ENCODE peak calls at places on chromosomes 7 and 10, in four cellular contexts. One of them, this sample, is unnamed.

GRCh38 chr10:59688921-59689351 is 20.7 kb downstream of the SLC16A9 start:
- DNase-seq in H1: no peak
- DNase-seq in HepG2: no peak
- DNase-seq in K562: no peak
- DNase-seq in this sample: no peak

GRCh38 chr7:1533569-1534329 is 3.2 kb downstream of the MAFK start:
- DNase-seq in H1: no peak
- DNase-seq in HepG2: no peak
- DNase-seq in K562: peak
- DNase-seq in this sample: peak

GRCh38 chr10:69820817-69821216 is 19.1 kb downstream of the COL13A1 start:
- DNase-seq in H1: no peak
- DNase-seq in HepG2: no peak
- DNase-seq in K562: no peak
- DNase-seq in this sample: no peak

GRCh38 chr10:89793649-89794254 is 92.4 kb downstream of the KIF20B start:
- DNase-seq in H1: no peak
- DNase-seq in HepG2: peak
- DNase-seq in K562: peak
- DNase-seq in this sample: peak

GRCh38 chr7:105691692-105692564 is 110.6 kb upstream of the EFCAB10 start:
- DNase-seq in H1: no peak
- DNase-seq in HepG2: no peak
- DNase-seq in K562: no peak
- DNase-seq in this sample: no peak

GRCh38 chr10:132554053-132554990 is 16.7 kb downstream of the INPP5A start:
- DNase-seq in H1: no peak
- DNase-seq in HepG2: peak
- DNase-seq in K562: no peak
- DNase-seq in this sample: no peak

GRCh38 chr7:15305002-15305600 is 256.7 kb downstream of the AGMO start:
- DNase-seq in H1: no peak
- DNase-seq in HepG2: peak
- DNase-seq in K562: peak
- DNase-seq in this sample: peak

GRCh38 chr10:71187600-71187999 is 24.8 kb upstream of the UNC5B start:
- DNase-seq in H1: no peak
- DNase-seq in HepG2: no peak
- DNase-seq in K562: no peak
- DNase-seq in this sample: no peak

GRCh38 chr10:72690071-72690755 is 1.7 kb upstream of the MCU start:
- DNase-seq in H1: no peak
- DNase-seq in HepG2: peak
- DNase-seq in K562: peak
- DNase-seq in this sample: peak

GRCh38 chr10:48450233-48450810 is 143.8 kb downstream of the MAPK8 start:
- DNase-seq in H1: peak
- DNase-seq in HepG2: no peak
- DNase-seq in K562: no peak
- DNase-seq in this sample: no peak

GRCh38 chr10:22022257-22023051 is 18.9 kb upstream of the DNAJC1 start:
- DNase-seq in H1: no peak
- DNase-seq in HepG2: no peak
- DNase-seq in K562: peak
- DNase-seq in this sample: no peak
- TF ChIP-seq PHF8 in H1: no peak
- TF ChIP-seq PHF8 in HepG2: no peak
- TF ChIP-seq PHF8 in K562: peak
- TF ChIP-seq PHF8 in this sample: no peak

GRCh38 chr7:75716992-75717626 is 21.6 kb downstream of the HIP1 start:
- DNase-seq in H1: no peak
- DNase-seq in HepG2: peak
- DNase-seq in K562: no peak
- DNase-seq in this sample: peak
- TF ChIP-seq PHF8 in H1: no peak
- TF ChIP-seq PHF8 in HepG2: no peak
- TF ChIP-seq PHF8 in K562: no peak
- TF ChIP-seq PHF8 in this sample: no peak

DNA sequence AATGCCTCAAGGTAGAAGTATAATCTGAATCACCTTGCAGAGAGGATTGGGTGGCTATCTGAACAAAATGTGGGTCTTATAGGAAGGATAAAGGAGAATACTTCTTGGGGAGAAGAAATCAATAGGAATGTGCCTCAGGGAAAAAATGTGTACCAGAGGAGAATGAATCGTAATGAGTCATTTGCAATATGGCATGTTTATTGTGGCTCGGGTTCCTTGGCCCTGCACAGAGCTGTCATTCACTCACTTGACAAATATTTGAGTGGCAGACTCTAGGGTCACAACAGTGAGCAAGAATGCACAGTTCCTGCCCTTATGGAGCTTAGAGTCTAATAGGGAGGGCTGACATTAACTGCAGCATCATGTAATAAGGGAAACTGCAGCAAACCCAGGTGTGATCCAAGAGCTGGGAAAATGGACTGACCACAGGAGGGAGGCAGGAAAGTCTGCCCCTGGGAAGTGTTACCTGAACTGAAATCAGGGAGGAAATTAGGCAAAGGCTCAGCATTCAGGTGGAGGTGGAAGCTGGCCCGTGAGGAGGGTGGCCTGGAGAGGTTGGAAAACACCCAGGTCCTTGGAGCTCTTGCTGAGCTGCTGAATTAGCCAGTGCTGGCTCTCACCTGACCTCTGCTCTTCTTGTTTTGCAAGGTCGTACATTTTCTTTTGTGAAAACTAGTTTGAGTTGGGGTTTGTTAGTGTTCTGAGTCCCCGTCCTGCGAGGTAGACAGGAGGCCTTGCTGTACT is 203.9 kb downstream of the FRMD4A start:
- DNase-seq in H1: no peak
- DNase-seq in HepG2: no peak
- DNase-seq in K562: no peak
- DNase-seq in this sample: no peak
- TF ChIP-seq PHF8 in H1: no peak
- TF ChIP-seq PHF8 in HepG2: no peak
- TF ChIP-seq PHF8 in K562: no peak
- TF ChIP-seq PHF8 in this sample: no peak

GRCh38 chr7:94375713-94376112 is 19.0 kb upstream of the COL1A2 start:
- DNase-seq in H1: no peak
- DNase-seq in HepG2: no peak
- DNase-seq in K562: no peak
- DNase-seq in this sample: no peak
- TF ChIP-seq PHF8 in H1: no peak
- TF ChIP-seq PHF8 in HepG2: no peak
- TF ChIP-seq PHF8 in K562: no peak
- TF ChIP-seq PHF8 in this sample: no peak

DNA sequence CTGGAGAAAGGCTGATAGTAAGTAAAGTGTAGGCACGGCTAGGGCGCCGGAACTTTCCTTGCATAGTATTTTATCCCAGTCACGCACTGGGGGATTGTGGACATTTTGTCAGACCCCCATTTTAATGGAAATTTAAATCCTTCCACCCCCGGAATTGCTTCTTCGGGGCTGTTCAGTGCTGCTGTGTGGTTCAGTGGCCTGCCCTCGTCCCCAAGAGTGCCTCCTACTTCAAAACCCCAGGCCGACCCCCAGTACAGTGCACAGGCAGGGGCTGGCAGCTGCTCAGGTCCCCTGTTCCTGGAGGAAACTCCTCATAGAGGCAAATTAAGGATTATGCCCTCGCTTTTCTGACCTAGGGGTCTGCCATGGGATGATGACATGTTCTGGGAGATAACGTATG is 94.4 kb downstream of the PTPRE start:
- DNase-seq in H1: no peak
- DNase-seq in HepG2: no peak
- DNase-seq in K562: no peak
- DNase-seq in this sample: no peak
- TF ChIP-seq PHF8 in H1: no peak
- TF ChIP-seq PHF8 in HepG2: no peak
- TF ChIP-seq PHF8 in K562: no peak
- TF ChIP-seq PHF8 in this sample: no peak

DNA sequence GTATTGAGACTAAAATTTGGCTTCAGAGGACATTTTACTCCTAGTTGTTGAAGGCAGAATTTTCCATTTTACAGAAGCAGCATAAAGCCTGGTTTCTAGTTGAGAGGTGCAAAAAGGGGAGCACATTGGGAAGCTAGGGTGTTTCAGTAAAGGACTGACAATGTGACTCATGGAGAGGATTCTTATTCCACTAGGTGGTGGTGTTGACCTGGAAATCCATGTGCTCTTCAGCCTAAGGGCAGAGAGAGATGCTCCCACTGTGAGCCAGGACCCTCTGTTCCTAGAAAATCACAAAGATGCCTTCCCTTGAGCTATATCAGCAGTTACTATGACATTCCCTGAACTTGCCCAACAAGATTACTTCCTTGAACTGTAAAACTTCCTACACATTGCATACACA is 687.8 kb downstream of the IPMK start:
- DNase-seq in H1: no peak
- DNase-seq in HepG2: peak
- DNase-seq in K562: no peak
- DNase-seq in this sample: peak
- TF ChIP-seq PHF8 in H1: no peak
- TF ChIP-seq PHF8 in HepG2: no peak
- TF ChIP-seq PHF8 in K562: no peak
- TF ChIP-seq PHF8 in this sample: no peak

GRCh38 chr7:13988011-13988410 is 1.5 kb downstream of the ETV1 start:
- DNase-seq in H1: no peak
- DNase-seq in HepG2: no peak
- DNase-seq in K562: no peak
- DNase-seq in this sample: no peak
- TF ChIP-seq PHF8 in H1: no peak
- TF ChIP-seq PHF8 in HepG2: no peak
- TF ChIP-seq PHF8 in K562: no peak
- TF ChIP-seq PHF8 in this sample: no peak